ENCODE peak calls at places on chromosome 17, in ten cellular contexts. One of them, this sample, is unnamed.

GRCh38 chr17:32913593-32913992 is 14.4 kb upstream of the TMEM98 start:
- DNase-seq in cardiac muscle cell: no peak
- DNase-seq in WTC11: no peak
- DNase-seq in glutamatergic neuron: no peak
- DNase-seq in stomach: no peak
- DNase-seq in progenitor cell of endocrine pancreas: no peak
- DNase-seq in epithelial cell of esophagus: no peak
- DNase-seq in omental fat pad: no peak
- DNase-seq in CD8-positive, alpha-beta T cell: no peak
- DNase-seq in adrenal gland: no peak
- DNase-seq in this sample: no peak

GRCh38 chr17:31690118-31690517 is 168.9 kb downstream of the COPRS start:
- DNase-seq in cardiac muscle cell: no peak
- DNase-seq in WTC11: no peak
- DNase-seq in glutamatergic neuron: no peak
- DNase-seq in stomach: no peak
- DNase-seq in progenitor cell of endocrine pancreas: no peak
- DNase-seq in epithelial cell of esophagus: no peak
- DNase-seq in omental fat pad: no peak
- DNase-seq in CD8-positive, alpha-beta T cell: no peak
- DNase-seq in adrenal gland: no peak
- DNase-seq in this sample: no peak

GRCh38 chr17:40111221-40112128 is 10.3 kb upstream of the MSL1 start:
- DNase-seq in cardiac muscle cell: peak; percentile 95
- DNase-seq in WTC11: peak; percentile 89
- DNase-seq in glutamatergic neuron: peak; percentile 82
- DNase-seq in stomach: peak; percentile 86
- DNase-seq in progenitor cell of endocrine pancreas: peak; percentile 65
- DNase-seq in epithelial cell of esophagus: peak; percentile 88
- DNase-seq in omental fat pad: peak; percentile 73
- DNase-seq in CD8-positive, alpha-beta T cell: peak; percentile 42
- DNase-seq in adrenal gland: peak; percentile 98
- DNase-seq in this sample: no peak

GRCh38 chr17:50205931-50206505 is 4.6 kb upstream of the COL1A1 start:
- DNase-seq in cardiac muscle cell: no peak
- DNase-seq in WTC11: no peak
- DNase-seq in glutamatergic neuron: no peak
- DNase-seq in stomach: no peak
- DNase-seq in progenitor cell of endocrine pancreas: no peak
- DNase-seq in epithelial cell of esophagus: no peak
- DNase-seq in omental fat pad: no peak
- DNase-seq in CD8-positive, alpha-beta T cell: no peak
- DNase-seq in adrenal gland: no peak
- DNase-seq in this sample: no peak

GRCh38 chr17:50198026-50198669 is 3.3 kb downstream of the COL1A1 start:
- DNase-seq in cardiac muscle cell: peak; percentile 68
- DNase-seq in WTC11: peak; percentile 64
- DNase-seq in glutamatergic neuron: peak; percentile 79
- DNase-seq in stomach: peak; percentile 73
- DNase-seq in progenitor cell of endocrine pancreas: no peak
- DNase-seq in epithelial cell of esophagus: peak; percentile 77
- DNase-seq in omental fat pad: no peak
- DNase-seq in CD8-positive, alpha-beta T cell: peak; percentile 31
- DNase-seq in adrenal gland: peak; percentile 55
- DNase-seq in this sample: no peak

GRCh38 chr17:75723201-75723930 is 2.1 kb downstream of the ITGB4 start:
- DNase-seq in cardiac muscle cell: no peak
- DNase-seq in WTC11: no peak
- DNase-seq in glutamatergic neuron: peak; percentile 29
- DNase-seq in stomach: peak; percentile 77
- DNase-seq in progenitor cell of endocrine pancreas: no peak
- DNase-seq in epithelial cell of esophagus: peak; percentile 81
- DNase-seq in omental fat pad: no peak
- DNase-seq in CD8-positive, alpha-beta T cell: no peak
- DNase-seq in adrenal gland: no peak
- DNase-seq in this sample: no peak

GRCh38 chr17:35238817-35239216 is 4.1 kb upstream of the SLFN5 start:
- DNase-seq in cardiac muscle cell: no peak
- DNase-seq in WTC11: no peak
- DNase-seq in glutamatergic neuron: no peak
- DNase-seq in stomach: no peak
- DNase-seq in progenitor cell of endocrine pancreas: no peak
- DNase-seq in epithelial cell of esophagus: peak; percentile 93
- DNase-seq in omental fat pad: no peak
- DNase-seq in CD8-positive, alpha-beta T cell: no peak
- DNase-seq in adrenal gland: no peak
- DNase-seq in this sample: no peak

GRCh38 chr17:40283662-40284061 is 4.0 kb upstream of the CDC6 start:
- DNase-seq in cardiac muscle cell: no peak
- DNase-seq in WTC11: no peak
- DNase-seq in glutamatergic neuron: no peak
- DNase-seq in stomach: no peak
- DNase-seq in progenitor cell of endocrine pancreas: no peak
- DNase-seq in epithelial cell of esophagus: peak; percentile 90
- DNase-seq in omental fat pad: no peak
- DNase-seq in CD8-positive, alpha-beta T cell: no peak
- DNase-seq in adrenal gland: no peak
- DNase-seq in this sample: no peak

DNA sequence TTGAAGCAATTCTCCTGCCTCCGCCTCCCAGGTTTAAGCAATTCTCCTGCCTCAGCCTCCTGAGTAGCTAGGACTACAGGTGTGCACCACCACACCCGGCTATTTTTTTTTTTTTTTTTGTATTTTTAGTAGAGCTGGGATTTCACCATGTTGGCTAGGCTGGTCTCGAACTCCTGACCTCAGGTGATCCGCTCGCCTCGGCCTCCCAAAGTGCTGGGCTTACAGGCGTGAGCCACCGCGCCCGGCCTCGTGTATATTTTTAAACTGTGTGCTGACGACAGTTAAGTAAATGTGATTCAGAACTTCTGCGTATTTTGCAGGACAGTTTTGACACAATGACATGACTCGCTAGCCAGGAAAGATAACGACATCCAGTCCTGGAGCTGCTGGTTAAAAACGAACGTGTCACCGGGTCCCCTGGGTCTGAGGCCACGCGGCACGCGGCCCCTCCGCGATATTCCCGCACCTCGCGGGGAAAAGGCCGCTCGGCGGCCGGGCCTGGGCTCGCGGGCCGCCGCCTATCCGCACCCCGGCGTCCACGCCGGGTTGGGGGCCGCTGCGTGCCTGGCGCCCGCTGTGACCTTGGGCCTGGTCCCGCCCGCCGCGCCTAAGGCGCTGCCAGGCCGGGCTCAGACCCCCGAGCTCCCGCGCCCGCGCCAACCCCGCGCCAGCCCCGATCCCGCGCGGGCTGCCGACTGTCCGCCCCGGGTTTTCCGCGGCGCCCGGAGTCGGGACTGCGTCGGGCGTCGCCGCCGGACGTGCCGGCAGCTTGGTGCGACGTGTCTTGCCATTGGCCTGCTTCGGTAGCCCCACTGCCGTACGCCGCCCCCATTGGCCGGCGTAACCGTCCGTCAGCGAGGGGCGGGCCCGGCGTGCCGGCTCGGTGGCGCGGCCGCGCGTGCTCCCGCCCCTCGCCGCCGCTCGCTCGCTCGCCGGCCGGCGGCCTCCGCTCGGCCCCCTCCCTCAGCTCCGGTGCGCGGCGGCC is at the start of gene FOXK2:
- DNase-seq in cardiac muscle cell: peak; percentile 96
- DNase-seq in WTC11: peak; percentile 89
- DNase-seq in glutamatergic neuron: peak; percentile 95
- DNase-seq in stomach: peak; percentile 95
- DNase-seq in progenitor cell of endocrine pancreas: peak; percentile 96
- DNase-seq in epithelial cell of esophagus: peak; percentile 95
- DNase-seq in omental fat pad: peak; percentile 51
- DNase-seq in CD8-positive, alpha-beta T cell: peak; percentile 86
- DNase-seq in adrenal gland: peak; percentile 95
- DNase-seq in this sample: peak; percentile 98
- TF ChIP-seq CTCF in cardiac muscle cell: no peak
- TF ChIP-seq CTCF in WTC11: no peak
- TF ChIP-seq CTCF in glutamatergic neuron: no peak
- TF ChIP-seq CTCF in stomach: no peak
- TF ChIP-seq CTCF in progenitor cell of endocrine pancreas: no peak
- TF ChIP-seq CTCF in epithelial cell of esophagus: no peak
- TF ChIP-seq CTCF in omental fat pad: no peak
- TF ChIP-seq CTCF in CD8-positive, alpha-beta T cell: no peak
- TF ChIP-seq CTCF in adrenal gland: no peak
- TF ChIP-seq CTCF in this sample: no peak

GRCh38 chr17:16286009-16286946 is 67.0 kb downstream of the CENPV start:
- DNase-seq in cardiac muscle cell: peak; percentile 88
- DNase-seq in WTC11: no peak
- DNase-seq in glutamatergic neuron: peak; percentile 32
- DNase-seq in stomach: peak; percentile 86
- DNase-seq in progenitor cell of endocrine pancreas: peak; percentile 41
- DNase-seq in epithelial cell of esophagus: peak; percentile 85
- DNase-seq in omental fat pad: peak; percentile 42
- DNase-seq in CD8-positive, alpha-beta T cell: peak; percentile 48
- DNase-seq in adrenal gland: peak; percentile 96
- DNase-seq in this sample: no peak

GRCh38 chr17:16287563-16288027 is 65.7 kb downstream of the CENPV start:
- DNase-seq in cardiac muscle cell: no peak
- DNase-seq in WTC11: no peak
- DNase-seq in glutamatergic neuron: no peak
- DNase-seq in stomach: peak; percentile 37
- DNase-seq in progenitor cell of endocrine pancreas: no peak
- DNase-seq in epithelial cell of esophagus: no peak
- DNase-seq in omental fat pad: no peak
- DNase-seq in CD8-positive, alpha-beta T cell: no peak
- DNase-seq in adrenal gland: no peak
- DNase-seq in this sample: no peak

GRCh38 chr17:16286947-16287562 is 66.2 kb downstream of the CENPV start:
- DNase-seq in cardiac muscle cell: no peak
- DNase-seq in WTC11: peak; percentile 31
- DNase-seq in glutamatergic neuron: peak; percentile 39
- DNase-seq in stomach: no peak
- DNase-seq in progenitor cell of endocrine pancreas: no peak
- DNase-seq in epithelial cell of esophagus: no peak
- DNase-seq in omental fat pad: no peak
- DNase-seq in CD8-positive, alpha-beta T cell: no peak
- DNase-seq in adrenal gland: no peak
- DNase-seq in this sample: no peak

GRCh38 chr17:16283705-16284104 is 66.7 kb downstream of the PIGL start:
- DNase-seq in cardiac muscle cell: no peak
- DNase-seq in WTC11: no peak
- DNase-seq in glutamatergic neuron: no peak
- DNase-seq in stomach: no peak
- DNase-seq in progenitor cell of endocrine pancreas: no peak
- DNase-seq in epithelial cell of esophagus: peak; percentile 48
- DNase-seq in omental fat pad: no peak
- DNase-seq in CD8-positive, alpha-beta T cell: no peak
- DNase-seq in adrenal gland: no peak
- DNase-seq in this sample: no peak

DNA sequence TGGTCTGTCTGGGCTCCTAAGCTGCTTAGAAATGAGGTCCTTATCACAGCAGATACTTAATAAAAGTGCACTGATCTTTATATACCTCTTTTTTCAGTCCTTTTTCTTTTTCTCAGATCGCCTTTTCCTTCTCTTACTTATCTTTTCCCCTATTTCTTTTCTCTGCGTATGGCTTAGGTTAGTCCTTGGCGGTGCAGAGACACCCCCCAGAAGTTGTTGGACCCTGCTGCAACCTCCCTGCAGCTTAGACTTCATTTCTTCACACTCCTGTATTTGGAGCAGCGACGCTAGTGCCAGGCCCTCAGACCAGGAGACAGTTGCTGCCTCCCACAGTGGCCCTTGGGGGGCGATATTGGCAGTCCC is 67.6 kb downstream of the CENPV start:
- DNase-seq in cardiac muscle cell: no peak
- DNase-seq in WTC11: peak; percentile 81
- DNase-seq in glutamatergic neuron: no peak
- DNase-seq in stomach: no peak
- DNase-seq in progenitor cell of endocrine pancreas: no peak
- DNase-seq in epithelial cell of esophagus: no peak
- DNase-seq in omental fat pad: no peak
- DNase-seq in CD8-positive, alpha-beta T cell: no peak
- DNase-seq in adrenal gland: no peak
- DNase-seq in this sample: no peak
- TF ChIP-seq CTCF in cardiac muscle cell: peak; percentile 52
- TF ChIP-seq CTCF in WTC11: peak; percentile 56
- TF ChIP-seq CTCF in glutamatergic neuron: no peak
- TF ChIP-seq CTCF in stomach: peak; percentile 15
- TF ChIP-seq CTCF in progenitor cell of endocrine pancreas: peak; percentile 61
- TF ChIP-seq CTCF in epithelial cell of esophagus: peak; percentile 43
- TF ChIP-seq CTCF in omental fat pad: no peak
- TF ChIP-seq CTCF in CD8-positive, alpha-beta T cell: peak; percentile 37
- TF ChIP-seq CTCF in adrenal gland: peak; percentile 42
- TF ChIP-seq CTCF in this sample: peak; percentile 51

GRCh38 chr17:77009877-77010276 is 130.9 kb upstream of the SEC14L1 start:
- DNase-seq in cardiac muscle cell: no peak
- DNase-seq in WTC11: no peak
- DNase-seq in glutamatergic neuron: no peak
- DNase-seq in stomach: no peak
- DNase-seq in progenitor cell of endocrine pancreas: no peak
- DNase-seq in epithelial cell of esophagus: no peak
- DNase-seq in omental fat pad: no peak
- DNase-seq in CD8-positive, alpha-beta T cell: no peak
- DNase-seq in adrenal gland: no peak
- DNase-seq in this sample: no peak

GRCh38 chr17:77010667-77011066 is 130.1 kb upstream of the SEC14L1 start:
- DNase-seq in cardiac muscle cell: no peak
- DNase-seq in WTC11: no peak
- DNase-seq in glutamatergic neuron: no peak
- DNase-seq in stomach: no peak
- DNase-seq in progenitor cell of endocrine pancreas: no peak
- DNase-seq in epithelial cell of esophagus: no peak
- DNase-seq in omental fat pad: no peak
- DNase-seq in CD8-positive, alpha-beta T cell: no peak
- DNase-seq in adrenal gland: no peak
- DNase-seq in this sample: no peak

GRCh38 chr17:77011173-77012011 is 129.4 kb upstream of the SEC14L1 start:
- DNase-seq in cardiac muscle cell: peak; percentile 58
- DNase-seq in WTC11: peak; percentile 74
- DNase-seq in glutamatergic neuron: peak; percentile 67
- DNase-seq in stomach: peak; percentile 50
- DNase-seq in progenitor cell of endocrine pancreas: no peak
- DNase-seq in epithelial cell of esophagus: peak; percentile 53
- DNase-seq in omental fat pad: no peak
- DNase-seq in CD8-positive, alpha-beta T cell: peak; percentile 20
- DNase-seq in adrenal gland: peak; percentile 31
- DNase-seq in this sample: no peak
- TF ChIP-seq CTCF in cardiac muscle cell: peak; percentile 77
- TF ChIP-seq CTCF in WTC11: peak; percentile 48
- TF ChIP-seq CTCF in glutamatergic neuron: peak; percentile 73
- TF ChIP-seq CTCF in stomach: no peak
- TF ChIP-seq CTCF in progenitor cell of endocrine pancreas: peak; percentile 69
- TF ChIP-seq CTCF in epithelial cell of esophagus: peak; percentile 66
- TF ChIP-seq CTCF in omental fat pad: no peak
- TF ChIP-seq CTCF in CD8-positive, alpha-beta T cell: peak; percentile 81
- TF ChIP-seq CTCF in adrenal gland: peak; percentile 61
- TF ChIP-seq CTCF in this sample: peak; percentile 51

GRCh38 chr17:28225271-28225670 is 93.7 kb upstream of the TMEM97 start:
- DNase-seq in cardiac muscle cell: no peak
- DNase-seq in WTC11: no peak
- DNase-seq in glutamatergic neuron: no peak
- DNase-seq in stomach: no peak
- DNase-seq in progenitor cell of endocrine pancreas: no peak
- DNase-seq in epithelial cell of esophagus: no peak
- DNase-seq in omental fat pad: no peak
- DNase-seq in CD8-positive, alpha-beta T cell: no peak
- DNase-seq in adrenal gland: no peak
- DNase-seq in this sample: no peak

GRCh38 chr17:28226563-28226962 is 92.4 kb upstream of the TMEM97 start:
- DNase-seq in cardiac muscle cell: no peak
- DNase-seq in WTC11: no peak
- DNase-seq in glutamatergic neuron: no peak
- DNase-seq in stomach: no peak
- DNase-seq in progenitor cell of endocrine pancreas: no peak
- DNase-seq in epithelial cell of esophagus: no peak
- DNase-seq in omental fat pad: no peak
- DNase-seq in CD8-positive, alpha-beta T cell: no peak
- DNase-seq in adrenal gland: peak; percentile 61
- DNase-seq in this sample: no peak

GRCh38 chr17:28228109-28228840 is 90.7 kb upstream of the TMEM97 start:
- DNase-seq in cardiac muscle cell: peak; percentile 47
- DNase-seq in WTC11: no peak
- DNase-seq in glutamatergic neuron: no peak
- DNase-seq in stomach: no peak
- DNase-seq in progenitor cell of endocrine pancreas: no peak
- DNase-seq in epithelial cell of esophagus: peak; percentile 19
- DNase-seq in omental fat pad: no peak
- DNase-seq in CD8-positive, alpha-beta T cell: no peak
- DNase-seq in adrenal gland: peak; percentile 50
- DNase-seq in this sample: no peak

GRCh38 chr17:28227278-28228108 is 91.5 kb upstream of the TMEM97 start:
- DNase-seq in cardiac muscle cell: peak; percentile 84
- DNase-seq in WTC11: peak; percentile 98
- DNase-seq in glutamatergic neuron: peak; percentile 88
- DNase-seq in stomach: peak; percentile 87
- DNase-seq in progenitor cell of endocrine pancreas: peak; percentile 80
- DNase-seq in epithelial cell of esophagus: peak; percentile 83
- DNase-seq in omental fat pad: no peak
- DNase-seq in CD8-positive, alpha-beta T cell: no peak
- DNase-seq in adrenal gland: peak; percentile 96
- DNase-seq in this sample: no peak

GRCh38 chr17:28225872-28226271 is 93.1 kb upstream of the TMEM97 start:
- DNase-seq in cardiac muscle cell: no peak
- DNase-seq in WTC11: no peak
- DNase-seq in glutamatergic neuron: no peak
- DNase-seq in stomach: no peak
- DNase-seq in progenitor cell of endocrine pancreas: no peak
- DNase-seq in epithelial cell of esophagus: no peak
- DNase-seq in omental fat pad: no peak
- DNase-seq in CD8-positive, alpha-beta T cell: no peak
- DNase-seq in adrenal gland: no peak
- DNase-seq in this sample: no peak
- TF ChIP-seq CTCF in cardiac muscle cell: no peak
- TF ChIP-seq CTCF in WTC11: no peak
- TF ChIP-seq CTCF in glutamatergic neuron: no peak
- TF ChIP-seq CTCF in stomach: no peak
- TF ChIP-seq CTCF in progenitor cell of endocrine pancreas: no peak
- TF ChIP-seq CTCF in epithelial cell of esophagus: no peak
- TF ChIP-seq CTCF in omental fat pad: no peak
- TF ChIP-seq CTCF in CD8-positive, alpha-beta T cell: no peak
- TF ChIP-seq CTCF in adrenal gland: no peak
- TF ChIP-seq CTCF in this sample: no peak

This sample was measured in osteocyte.